ENCODE peak calls at places on chromosome 14, in eight cellular contexts. X is psoas muscle; D is ELR; V is naive thymus-derived CD4-positive, alpha-beta T cell; M is T-helper 17 cell; R is hepatic stellate cell; A is RWPE1; G is GM04504. J is an unnamed sample.

GRCh38 chr14:75267141-75267601 is 11.5 kb upstream of the FOS start:
- DNase-seq in X (no peak), D (no peak), V (no peak), M (no peak), R (no peak), A (no peak), G (peak; percentile 30), J (no peak)

GRCh38 chr14:98890556-98891340 is 381.2 kb downstream of the BCL11B start:
- DNase-seq in X (no peak), D (no peak), V (no peak), M (no peak), R (no peak), A (no peak), G (no peak), J (no peak)

GRCh38 chr14:102362084-102362483 is 606 bp downstream of the CINP start:
- DNase-seq in X (no peak), D (peak; percentile 72), V (no peak), M (no peak), R (peak; percentile 67), A (peak; percentile 52), G (peak; percentile 7), J (no peak)

GRCh38 chr14:60775296-60775695 is 40.7 kb downstream of the MNAT1 start:
- DNase-seq in X (no peak), D (peak; percentile 90), V (no peak), M (no peak), R (peak; percentile 36), A (peak; percentile 55), G (peak; percentile 10), J (no peak)

GRCh38 chr14:95500772-95501401 is 15.6 kb downstream of the SYNE3 start:
- DNase-seq in X (peak; percentile 71), D (peak; percentile 93), V (no peak), M (no peak), R (peak; percentile 83), A (no peak), G (peak; percentile 77), J (no peak)

GRCh38 chr14:20998674-20999366 is at the start of gene SLC39A2:
- DNase-seq in X (no peak), D (peak; percentile 57), V (no peak), M (no peak), R (peak; percentile 28), A (peak; percentile 42), G (peak; percentile 62), J (no peak)

GRCh38 chr14:93085916-93086315 is 29.8 kb downstream of the ITPK1 start:
- DNase-seq in X (no peak), D (peak; percentile 60), V (no peak), M (no peak), R (no peak), A (peak; percentile 58), G (no peak), J (no peak)

GRCh38 chr14:88233915-88234314 is 89.2 kb downstream of the KCNK10 start:
- DNase-seq in X (no peak), D (peak; percentile 22), V (no peak), M (no peak), R (no peak), A (no peak), G (no peak), J (peak; percentile 40)

GRCh38 chr14:73460691-73461127 is 2.4 kb upstream of the NUMB start:
- DNase-seq in X (no peak), D (peak; percentile 72), V (no peak), M (no peak), R (no peak), A (peak; percentile 45), G (peak; percentile 14), J (no peak)

GRCh38 chr14:34890937-34891336 is 15.8 kb upstream of the BAZ1A start:
- DNase-seq in X (no peak), D (no peak), V (no peak), M (no peak), R (no peak), A (no peak), G (no peak), J (no peak)

GRCh38 chr14:62409185-62409584 is 636.1 kb downstream of the KCNH5 start:
- DNase-seq in X (no peak), D (no peak), V (no peak), M (no peak), R (no peak), A (no peak), G (no peak), J (no peak)

GRCh38 chr14:104297721-104298401 is 159.5 kb downstream of the KIF26A start:
- DNase-seq in X (peak; percentile 26), D (no peak), V (no peak), M (no peak), R (no peak), A (no peak), G (no peak), J (no peak)

GRCh38 chr14:102697125-102697900 is 79.9 kb upstream of the TRAF3 start:
- DNase-seq in X (no peak), D (no peak), V (no peak), M (no peak), R (no peak), A (no peak), G (no peak), J (peak; percentile 83)

GRCh38 chr14:23174266-23174665 is 9.2 kb downstream of the SLC7A8 start:
- DNase-seq in X (no peak), D (no peak), V (no peak), M (no peak), R (no peak), A (no peak), G (peak; percentile 42), J (no peak)

GRCh38 chr14:65926504-65926903 is 514.0 kb downstream of the FUT8 start:
- DNase-seq in X (no peak), D (no peak), V (no peak), M (no peak), R (no peak), A (no peak), G (no peak), J (no peak)

GRCh38 chr14:75138492-75138891 is 11.6 kb upstream of the NEK9 start:
- DNase-seq in X (no peak), D (no peak), V (no peak), M (no peak), R (no peak), A (no peak), G (no peak), J (no peak)

GRCh38 chr14:96847451-96847850 is 50.3 kb downstream of the VRK1 start:
- DNase-seq in X (no peak), D (no peak), V (no peak), M (no peak), R (no peak), A (no peak), G (no peak), J (no peak)

GRCh38 chr14:96042218-96042930 is 3.2 kb downstream of the C14orf132 start:
- DNase-seq in X (no peak), D (peak; percentile 28), V (no peak), M (no peak), R (no peak), A (no peak), G (peak; percentile 13), J (no peak)

GRCh38 chr14:81434230-81434629 is 34.1 kb upstream of the STON2 start:
- DNase-seq in X (no peak), D (no peak), V (no peak), M (no peak), R (no peak), A (no peak), G (no peak), J (no peak)

GRCh38 chr14:56081139-56081538 is 37.1 kb upstream of the PELI2 start:
- DNase-seq in X (no peak), D (no peak), V (no peak), M (no peak), R (no peak), A (no peak), G (peak; percentile 12), J (no peak)

GRCh38 chr14:98816718-98817117 is 455.3 kb downstream of the BCL11B start:
- DNase-seq in X (no peak), D (no peak), V (no peak), M (no peak), R (no peak), A (no peak), G (no peak), J (no peak)

GRCh38 chr14:73477618-73478266 is 13.0 kb upstream of the RIOX1 start:
- DNase-seq in X (no peak), D (no peak), V (no peak), M (no peak), R (no peak), A (peak; percentile 53), G (no peak), J (no peak)

GRCh38 chr14:47674148-47674545 is 1.3 kb downstream of the MDGA2 start:
- DNase-seq in X (no peak), D (no peak), V (no peak), M (no peak), R (peak; percentile 49), A (no peak), G (no peak), J (no peak)

GRCh38 chr14:64185184-64185583 is 109.0 kb downstream of the ESR2 start:
- DNase-seq in X (no peak), D (no peak), V (no peak), M (no peak), R (no peak), A (no peak), G (no peak), J (no peak)

GRCh38 chr14:54216827-54217226 is 180.0 kb upstream of the CDKN3 start:
- DNase-seq in X (no peak), D (no peak), V (no peak), M (no peak), R (no peak), A (no peak), G (no peak), J (no peak)

GRCh38 chr14:101828038-101828437 is 66.5 kb downstream of the PPP2R5C start:
- DNase-seq in X (no peak), D (no peak), V (no peak), M (no peak), R (no peak), A (no peak), G (no peak), J (no peak)

GRCh38 chr14:94000986-94001385 is 3.9 kb downstream of the CCDC197 start:
- DNase-seq in X (no peak), D (no peak), V (no peak), M (no peak), R (no peak), A (no peak), G (no peak), J (no peak)

GRCh38 chr14:52791204-52792096 is at the start of gene GNPNAT1:
- DNase-seq in X (peak; percentile 93), D (peak; percentile 95), V (peak; percentile 89), M (peak; percentile 84), R (peak; percentile 87), A (peak; percentile 90), G (peak; percentile 81), J (peak; percentile 88)

GRCh38 chr14:70642313-70643235 is 858 bp downstream of the TTC9 start:
- DNase-seq in X (no peak), D (no peak), V (peak; percentile 40), M (peak; percentile 15), R (no peak), A (no peak), G (no peak), J (no peak)

GRCh38 chr14:100691395-100692025 is 35.2 kb upstream of the DLK1 start:
- DNase-seq in X (no peak), D (no peak), V (no peak), M (no peak), R (no peak), A (peak; percentile 57), G (no peak), J (no peak)

GRCh38 chr14:29085546-29085945 is 319.0 kb downstream of the FOXG1 start:
- DNase-seq in X (no peak), D (peak; percentile 52), V (no peak), M (no peak), R (no peak), A (peak; percentile 5), G (no peak), J (peak; percentile 39)

GRCh38 chr14:75489480-75489837 is 32.8 kb upstream of the BATF start:
- DNase-seq in X (no peak), D (no peak), V (no peak), M (no peak), R (no peak), A (no peak), G (no peak), J (no peak)

GRCh38 chr14:101763941-101764709 is 2.6 kb downstream of the PPP2R5C start:
- DNase-seq in X (no peak), D (no peak), V (no peak), M (no peak), R (no peak), A (no peak), G (no peak), J (no peak)

GRCh38 chr14:44564908-44565307 is 57.8 kb upstream of the FSCB start:
- DNase-seq in X (no peak), D (no peak), V (no peak), M (no peak), R (no peak), A (no peak), G (no peak), J (no peak)